ENCODE peak calls at places on chromosomes 7 and 10, in seven cellular contexts. One of them, this sample, is unnamed. For H3K36me3, the result is how much of the 10 kb centered on the place peaks cover.

GRCh38 chr7:106167439-106168136 is 55.5 kb upstream of the SYPL1 start:
- DNase-seq in stomach: no peak
- DNase-seq in K562: no peak
- DNase-seq in CD8-positive, alpha-beta memory T cell: no peak
- DNase-seq in GM23248: peak
- DNase-seq in WERI-Rb-1: no peak
- DNase-seq in aorta: no peak
- DNase-seq in this sample: no peak

GRCh38 chr7:32103361-32103760 is 33.2 kb upstream of the PDE1C start:
- DNase-seq in stomach: no peak
- DNase-seq in K562: no peak
- DNase-seq in CD8-positive, alpha-beta memory T cell: no peak
- DNase-seq in GM23248: no peak
- DNase-seq in WERI-Rb-1: no peak
- DNase-seq in aorta: no peak
- DNase-seq in this sample: no peak

GRCh38 chr7:105760549-105761447 is 115.6 kb downstream of the ATXN7L1 start:
- DNase-seq in stomach: no peak
- DNase-seq in K562: no peak
- DNase-seq in CD8-positive, alpha-beta memory T cell: peak
- DNase-seq in GM23248: peak
- DNase-seq in WERI-Rb-1: no peak
- DNase-seq in aorta: no peak
- DNase-seq in this sample: no peak

GRCh38 chr10:45064998-45065397 is 64.3 kb downstream of the ZNF22 start:
- DNase-seq in stomach: no peak
- DNase-seq in K562: no peak
- DNase-seq in CD8-positive, alpha-beta memory T cell: no peak
- DNase-seq in GM23248: no peak
- DNase-seq in WERI-Rb-1: no peak
- DNase-seq in aorta: no peak
- DNase-seq in this sample: no peak

GRCh38 chr10:98268694-98269386 is 846 bp upstream of the LOXL4 start:
- DNase-seq in stomach: no peak
- DNase-seq in K562: peak
- DNase-seq in CD8-positive, alpha-beta memory T cell: no peak
- DNase-seq in GM23248: no peak
- DNase-seq in WERI-Rb-1: peak
- DNase-seq in aorta: no peak
- DNase-seq in this sample: no peak

GRCh38 chr10:91034494-91035157 is 113.7 kb upstream of the ANKRD1 start:
- DNase-seq in stomach: peak
- DNase-seq in K562: no peak
- DNase-seq in CD8-positive, alpha-beta memory T cell: no peak
- DNase-seq in GM23248: peak
- DNase-seq in WERI-Rb-1: no peak
- DNase-seq in aorta: peak
- DNase-seq in this sample: peak

GRCh38 chr10:104334965-104335650 is 3.2 kb downstream of the ITPRIP start:
- DNase-seq in stomach: no peak
- DNase-seq in K562: no peak
- DNase-seq in CD8-positive, alpha-beta memory T cell: no peak
- DNase-seq in GM23248: no peak
- DNase-seq in WERI-Rb-1: no peak
- DNase-seq in aorta: no peak
- DNase-seq in this sample: no peak

GRCh38 chr7:157250605-157251228 is 86.1 kb upstream of the DNAJB6 start:
- DNase-seq in stomach: no peak
- DNase-seq in K562: peak
- DNase-seq in CD8-positive, alpha-beta memory T cell: peak
- DNase-seq in GM23248: peak
- DNase-seq in WERI-Rb-1: peak
- DNase-seq in aorta: no peak
- DNase-seq in this sample: peak

GRCh38 chr10:95474228-95475002 is 86.8 kb downstream of the SORBS1 start:
- DNase-seq in stomach: no peak
- DNase-seq in K562: no peak
- DNase-seq in CD8-positive, alpha-beta memory T cell: no peak
- DNase-seq in GM23248: peak
- DNase-seq in WERI-Rb-1: no peak
- DNase-seq in aorta: no peak
- DNase-seq in this sample: no peak

GRCh38 chr7:101125989-101126650 is 784 bp upstream of the SERPINE1 start:
- DNase-seq in stomach: peak
- DNase-seq in K562: peak
- DNase-seq in CD8-positive, alpha-beta memory T cell: no peak
- DNase-seq in GM23248: peak
- DNase-seq in WERI-Rb-1: no peak
- DNase-seq in aorta: peak
- DNase-seq in this sample: peak

GRCh38 chr10:131022369-131022768 is 289.2 kb downstream of the TCERG1L start:
- DNase-seq in stomach: no peak
- DNase-seq in K562: no peak
- DNase-seq in CD8-positive, alpha-beta memory T cell: no peak
- DNase-seq in GM23248: no peak
- DNase-seq in WERI-Rb-1: no peak
- DNase-seq in aorta: no peak
- DNase-seq in this sample: no peak

GRCh38 chr10:72759584-72759983 is 67.6 kb downstream of the MCU start:
- DNase-seq in stomach: no peak
- DNase-seq in K562: no peak
- DNase-seq in CD8-positive, alpha-beta memory T cell: no peak
- DNase-seq in GM23248: no peak
- DNase-seq in WERI-Rb-1: no peak
- DNase-seq in aorta: no peak
- DNase-seq in this sample: no peak

GRCh38 chr10:72753760-72754231 is 61.9 kb downstream of the MCU start:
- DNase-seq in stomach: no peak
- DNase-seq in K562: no peak
- DNase-seq in CD8-positive, alpha-beta memory T cell: no peak
- DNase-seq in GM23248: no peak
- DNase-seq in WERI-Rb-1: no peak
- DNase-seq in aorta: no peak
- DNase-seq in this sample: no peak

GRCh38 chr10:72757712-72758111 is 65.8 kb downstream of the MCU start:
- DNase-seq in stomach: no peak
- DNase-seq in K562: no peak
- DNase-seq in CD8-positive, alpha-beta memory T cell: no peak
- DNase-seq in GM23248: no peak
- DNase-seq in WERI-Rb-1: no peak
- DNase-seq in aorta: no peak
- DNase-seq in this sample: no peak

GRCh38 chr10:72754275-72755032 is 62.5 kb downstream of the MCU start:
- DNase-seq in stomach: no peak
- DNase-seq in K562: no peak
- DNase-seq in CD8-positive, alpha-beta memory T cell: no peak
- DNase-seq in GM23248: no peak
- DNase-seq in WERI-Rb-1: no peak
- DNase-seq in aorta: no peak
- DNase-seq in this sample: no peak

DNA sequence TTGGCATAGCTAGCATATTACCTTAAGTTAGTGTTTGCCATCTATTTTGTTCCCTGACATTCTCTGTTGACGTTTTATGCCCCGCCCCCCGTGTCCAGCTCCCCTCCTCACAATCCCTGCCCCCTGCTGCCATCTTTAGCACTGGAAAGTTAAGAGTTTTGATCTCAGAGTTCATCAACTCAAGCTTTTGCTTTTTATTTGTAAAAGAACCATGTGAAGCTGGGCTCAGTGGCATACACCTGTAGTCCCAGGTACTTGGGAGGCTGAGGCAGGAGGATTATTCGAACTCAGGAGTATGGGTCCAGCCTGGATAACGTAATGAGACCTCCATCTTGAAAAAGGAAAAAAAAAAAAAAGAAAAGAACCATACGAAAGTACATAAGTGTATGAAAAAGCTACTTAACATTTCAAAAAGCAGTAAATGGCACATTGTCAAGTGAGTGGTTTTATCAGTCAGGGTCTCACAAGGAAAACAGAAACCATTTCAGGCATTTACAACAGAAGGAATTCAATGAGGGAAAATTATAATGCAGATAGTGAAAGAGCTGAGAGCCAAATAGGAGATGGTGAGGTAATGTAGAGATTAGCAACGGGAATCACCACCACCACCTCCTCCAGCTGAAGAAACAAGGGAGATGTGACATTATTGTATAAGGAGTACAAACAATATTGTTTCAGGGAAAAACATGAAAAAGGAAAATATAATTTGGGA is 64.9 kb downstream of the MCU start:
- DNase-seq in stomach: no peak
- DNase-seq in K562: no peak
- DNase-seq in CD8-positive, alpha-beta memory T cell: no peak
- DNase-seq in GM23248: no peak
- DNase-seq in WERI-Rb-1: no peak
- DNase-seq in aorta: no peak
- DNase-seq in this sample: no peak
- H3K4me3 ChIP-seq in stomach: no peak
- H3K4me3 ChIP-seq in K562: no peak
- H3K4me3 ChIP-seq in CD8-positive, alpha-beta memory T cell: no peak
- H3K4me3 ChIP-seq in GM23248: no peak
- H3K4me3 ChIP-seq in WERI-Rb-1: no peak
- H3K4me3 ChIP-seq in aorta: no peak
- H3K4me3 ChIP-seq in this sample: no peak

DNA sequence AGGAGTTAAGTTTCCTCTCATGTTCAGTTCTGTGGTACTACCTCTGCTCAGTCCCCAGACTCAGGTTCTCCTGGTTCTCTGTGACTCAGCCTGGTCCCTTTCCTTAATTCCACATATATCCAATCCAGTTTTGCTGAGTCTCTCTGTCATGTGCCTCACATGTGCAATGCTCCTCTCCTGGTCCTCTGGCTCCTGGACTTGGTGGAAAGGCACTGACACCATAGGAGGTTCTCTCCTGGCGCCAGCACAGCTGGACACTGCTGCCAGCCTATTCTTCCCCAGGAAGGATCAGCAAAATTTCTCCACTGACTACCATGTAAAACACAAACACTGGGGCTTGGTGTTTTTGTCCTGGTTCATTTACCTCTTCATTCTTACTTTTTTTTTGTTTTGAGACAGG is 27.8 kb downstream of the GLUD1 start:
- DNase-seq in stomach: no peak
- DNase-seq in K562: no peak
- DNase-seq in CD8-positive, alpha-beta memory T cell: no peak
- DNase-seq in GM23248: no peak
- DNase-seq in WERI-Rb-1: no peak
- DNase-seq in aorta: no peak
- DNase-seq in this sample: no peak
- H3K36me3 ChIP-seq in stomach: under half
- H3K36me3 ChIP-seq in K562: half or more
- H3K36me3 ChIP-seq in CD8-positive, alpha-beta memory T cell: under half
- H3K36me3 ChIP-seq in GM23248: half or more
- H3K36me3 ChIP-seq in WERI-Rb-1: half or more
- H3K36me3 ChIP-seq in aorta: under half
- H3K36me3 ChIP-seq in this sample: half or more

GRCh38 chr7:42493436-42494198 is 256.6 kb upstream of the GLI3 start:
- DNase-seq in stomach: peak
- DNase-seq in K562: peak
- DNase-seq in CD8-positive, alpha-beta memory T cell: no peak
- DNase-seq in GM23248: peak
- DNase-seq in WERI-Rb-1: no peak
- DNase-seq in aorta: peak
- DNase-seq in this sample: peak

GRCh38 chr7:42494722-42495121 is 257.7 kb upstream of the GLI3 start:
- DNase-seq in stomach: no peak
- DNase-seq in K562: no peak
- DNase-seq in CD8-positive, alpha-beta memory T cell: no peak
- DNase-seq in GM23248: peak
- DNase-seq in WERI-Rb-1: peak
- DNase-seq in aorta: no peak
- DNase-seq in this sample: peak

GRCh38 chr7:42492895-42493294 is 255.9 kb upstream of the GLI3 start:
- DNase-seq in stomach: no peak
- DNase-seq in K562: no peak
- DNase-seq in CD8-positive, alpha-beta memory T cell: no peak
- DNase-seq in GM23248: peak
- DNase-seq in WERI-Rb-1: no peak
- DNase-seq in aorta: no peak
- DNase-seq in this sample: no peak

GRCh38 chr7:42495251-42495650 is 258.2 kb upstream of the GLI3 start:
- DNase-seq in stomach: no peak
- DNase-seq in K562: no peak
- DNase-seq in CD8-positive, alpha-beta memory T cell: no peak
- DNase-seq in GM23248: peak
- DNase-seq in WERI-Rb-1: no peak
- DNase-seq in aorta: no peak
- DNase-seq in this sample: peak

GRCh38 chr7:42494199-42494710 is 257.2 kb upstream of the GLI3 start:
- DNase-seq in stomach: no peak
- DNase-seq in K562: no peak
- DNase-seq in CD8-positive, alpha-beta memory T cell: no peak
- DNase-seq in GM23248: no peak
- DNase-seq in WERI-Rb-1: no peak
- DNase-seq in aorta: no peak
- DNase-seq in this sample: no peak
- H3K4me3 ChIP-seq in stomach: no peak
- H3K4me3 ChIP-seq in K562: no peak
- H3K4me3 ChIP-seq in CD8-positive, alpha-beta memory T cell: no peak
- H3K4me3 ChIP-seq in GM23248: peak
- H3K4me3 ChIP-seq in WERI-Rb-1: no peak
- H3K4me3 ChIP-seq in aorta: no peak
- H3K4me3 ChIP-seq in this sample: no peak

GRCh38 chr7:43631559-43631958 is 48.7 kb downstream of the STK17A start:
- DNase-seq in stomach: no peak
- DNase-seq in K562: no peak
- DNase-seq in CD8-positive, alpha-beta memory T cell: peak
- DNase-seq in GM23248: no peak
- DNase-seq in WERI-Rb-1: no peak
- DNase-seq in aorta: no peak
- DNase-seq in this sample: no peak

GRCh38 chr7:43636093-43636492 is 53.2 kb downstream of the STK17A start:
- DNase-seq in stomach: no peak
- DNase-seq in K562: no peak
- DNase-seq in CD8-positive, alpha-beta memory T cell: no peak
- DNase-seq in GM23248: peak
- DNase-seq in WERI-Rb-1: no peak
- DNase-seq in aorta: no peak
- DNase-seq in this sample: peak

GRCh38 chr7:43630466-43630865 is 47.6 kb downstream of the STK17A start:
- DNase-seq in stomach: no peak
- DNase-seq in K562: no peak
- DNase-seq in CD8-positive, alpha-beta memory T cell: no peak
- DNase-seq in GM23248: no peak
- DNase-seq in WERI-Rb-1: no peak
- DNase-seq in aorta: no peak
- DNase-seq in this sample: no peak

GRCh38 chr7:43637114-43637806 is 54.4 kb downstream of the STK17A start:
- DNase-seq in stomach: no peak
- DNase-seq in K562: no peak
- DNase-seq in CD8-positive, alpha-beta memory T cell: no peak
- DNase-seq in GM23248: peak
- DNase-seq in WERI-Rb-1: no peak
- DNase-seq in aorta: no peak
- DNase-seq in this sample: no peak

DNA sequence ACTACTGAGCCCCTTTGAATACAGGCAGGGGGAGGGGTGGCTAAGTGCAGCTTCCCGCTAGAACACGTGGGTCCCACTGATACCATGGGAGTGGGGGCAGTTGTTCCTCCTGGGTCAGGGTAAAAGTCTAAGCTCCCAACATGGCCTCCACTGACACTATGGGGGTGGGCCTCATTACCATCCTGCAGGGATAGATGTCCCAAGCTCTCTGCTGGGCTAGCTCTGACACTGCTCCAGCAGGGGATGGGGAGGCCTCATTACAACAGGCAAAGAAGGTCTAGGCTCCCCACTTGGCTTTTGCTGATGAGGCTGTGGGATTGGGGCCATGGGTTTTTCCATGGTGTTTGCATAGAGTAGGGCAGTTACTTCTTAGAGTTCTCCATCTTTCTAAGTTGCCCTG is 51.5 kb downstream of the STK17A start:
- DNase-seq in stomach: no peak
- DNase-seq in K562: no peak
- DNase-seq in CD8-positive, alpha-beta memory T cell: no peak
- DNase-seq in GM23248: no peak
- DNase-seq in WERI-Rb-1: no peak
- DNase-seq in aorta: no peak
- DNase-seq in this sample: no peak
- H3K36me3 ChIP-seq in stomach: under half
- H3K36me3 ChIP-seq in K562: half or more
- H3K36me3 ChIP-seq in CD8-positive, alpha-beta memory T cell: under half
- H3K36me3 ChIP-seq in GM23248: half or more
- H3K36me3 ChIP-seq in WERI-Rb-1: half or more
- H3K36me3 ChIP-seq in aorta: under half
- H3K36me3 ChIP-seq in this sample: half or more